ENCODE peak calls at places on chromosomes 2 and 18, in five cellular contexts. A, R, T, V and M are unnamed samples.

GRCh38 chr18:62713651-62714247 is 1.6 kb upstream of the PHLPP1 start:
- DNase-seq in A (no peak), R (no peak), T (no peak), V (no peak), M (no peak)

GRCh38 chr2:5693288-5694015 is 1.3 kb downstream of the SOX11 start:
- DNase-seq in A (peak), R (no peak), T (no peak), V (no peak), M (no peak)

GRCh38 chr2:132651115-132652099 is 18.6 kb downstream of the LYPD1 start:
- DNase-seq in A (no peak), R (no peak), T (no peak), V (no peak), M (no peak)

GRCh38 chr2:11014026-11014425 is 102.3 kb downstream of the KCNF1 start:
- DNase-seq in A (no peak), R (no peak), T (no peak), V (no peak), M (peak)

GRCh38 chr2:213036836-213037235 is 114.6 kb downstream of the IKZF2 start:
- DNase-seq in A (no peak), R (no peak), T (no peak), V (no peak), M (no peak)

GRCh38 chr2:240852671-240853314 is 15.8 kb upstream of the AGXT start:
- DNase-seq in A (no peak), R (no peak), T (no peak), V (no peak), M (no peak)

GRCh38 chr18:457120-457519 is 43.4 kb downstream of the COLEC12 start:
- DNase-seq in A (no peak), R (no peak), T (no peak), V (no peak), M (no peak)

GRCh38 chr2:95709831-95710230 is 118.0 kb downstream of the TRIM43 start:
- DNase-seq in A (no peak), R (no peak), T (no peak), V (no peak), M (no peak)

GRCh38 chr18:67771271-67771670 is 254.8 kb upstream of the DSEL start:
- DNase-seq in A (no peak), R (peak), T (no peak), V (no peak), M (no peak)

GRCh38 chr2:138780451-138780880 is 276 bp upstream of the NXPH2 start:
- DNase-seq in A (no peak), R (no peak), T (no peak), V (no peak), M (no peak)

GRCh38 chr2:171228826-171229225 is 68.1 kb upstream of the TLK1 start:
- DNase-seq in A (no peak), R (no peak), T (no peak), V (no peak), M (no peak)

GRCh38 chr2:160194946-160195345 is 5.1 kb downstream of the ITGB6 start:
- DNase-seq in A (no peak), R (no peak), T (no peak), V (no peak), M (no peak)